ENCODE peak calls at places on chromosomes 1 and 21, in ten cellular contexts. One of them, this sample, is unnamed.

GRCh38 chr1:42429623-42430022 is 26.2 kb downstream of the ZMYND12 start:
- DNase-seq in RCC 7860: no peak
- DNase-seq in GM23248: peak
- DNase-seq in ELR: peak
- DNase-seq in AG04450: no peak
- DNase-seq in GM10248: no peak
- DNase-seq in HEK293T: no peak
- DNase-seq in T follicular helper cell: no peak
- DNase-seq in activated CD4-positive, alpha-beta T cell treated with anti-CD3 and anti-CD28 coated beads for 36 hours: no peak
- DNase-seq in activated T-helper 9 cell treated with anti-CD3 and anti-CD28 coated beads, Interleukin-2, amount 50 U/mL, for 16 hours: no peak
- DNase-seq in this sample: no peak

GRCh38 chr1:15994590-15995351 is 9.3 kb upstream of the SRARP start:
- DNase-seq in activated T-helper 9 cell treated with anti-CD3 and anti-CD28 coated beads, Interleukin-2, amount 50 U/mL, for 16 hours: peak
- DNase-seq in GM23248: peak
- DNase-seq in T follicular helper cell: no peak
- DNase-seq in ELR: peak
- DNase-seq in AG04450: no peak
- DNase-seq in RCC 7860: peak
- DNase-seq in HEK293T: peak
- DNase-seq in activated CD4-positive, alpha-beta T cell treated with anti-CD3 and anti-CD28 coated beads for 36 hours: peak
- DNase-seq in GM10248: peak
- DNase-seq in this sample: peak

GRCh38 chr1:243850013-243850367 is at the start of gene AKT3:
- DNase-seq in ELR: no peak
- DNase-seq in activated T-helper 9 cell treated with anti-CD3 and anti-CD28 coated beads, Interleukin-2, amount 50 U/mL, for 16 hours: no peak
- DNase-seq in RCC 7860: no peak
- DNase-seq in T follicular helper cell: no peak
- DNase-seq in GM10248: no peak
- DNase-seq in GM23248: no peak
- DNase-seq in activated CD4-positive, alpha-beta T cell treated with anti-CD3 and anti-CD28 coated beads for 36 hours: no peak
- DNase-seq in HEK293T: no peak
- DNase-seq in AG04450: no peak
- DNase-seq in this sample: no peak

GRCh38 chr1:8239306-8240023 is 78.4 kb upstream of the SLC45A1 start:
- DNase-seq in activated CD4-positive, alpha-beta T cell treated with anti-CD3 and anti-CD28 coated beads for 36 hours: no peak
- DNase-seq in T follicular helper cell: no peak
- DNase-seq in RCC 7860: no peak
- DNase-seq in GM10248: no peak
- DNase-seq in activated T-helper 9 cell treated with anti-CD3 and anti-CD28 coated beads, Interleukin-2, amount 50 U/mL, for 16 hours: no peak
- DNase-seq in AG04450: no peak
- DNase-seq in GM23248: no peak
- DNase-seq in ELR: no peak
- DNase-seq in HEK293T: no peak
- DNase-seq in this sample: peak

GRCh38 chr1:154663656-154664055 is 55.7 kb upstream of the ADAR start:
- DNase-seq in RCC 7860: no peak
- DNase-seq in activated T-helper 9 cell treated with anti-CD3 and anti-CD28 coated beads, Interleukin-2, amount 50 U/mL, for 16 hours: no peak
- DNase-seq in activated CD4-positive, alpha-beta T cell treated with anti-CD3 and anti-CD28 coated beads for 36 hours: no peak
- DNase-seq in AG04450: no peak
- DNase-seq in T follicular helper cell: no peak
- DNase-seq in GM23248: peak
- DNase-seq in HEK293T: no peak
- DNase-seq in GM10248: no peak
- DNase-seq in ELR: peak
- DNase-seq in this sample: no peak

GRCh38 chr1:235710665-235711064 is 61.1 kb upstream of the GNG4 start:
- DNase-seq in HEK293T: no peak
- DNase-seq in GM10248: no peak
- DNase-seq in activated CD4-positive, alpha-beta T cell treated with anti-CD3 and anti-CD28 coated beads for 36 hours: no peak
- DNase-seq in T follicular helper cell: no peak
- DNase-seq in activated T-helper 9 cell treated with anti-CD3 and anti-CD28 coated beads, Interleukin-2, amount 50 U/mL, for 16 hours: no peak
- DNase-seq in AG04450: no peak
- DNase-seq in GM23248: no peak
- DNase-seq in ELR: no peak
- DNase-seq in RCC 7860: no peak
- DNase-seq in this sample: no peak

GRCh38 chr21:46157396-46157986 is 2.1 kb upstream of the FTCD start:
- DNase-seq in GM10248: no peak
- DNase-seq in T follicular helper cell: no peak
- DNase-seq in AG04450: no peak
- DNase-seq in RCC 7860: no peak
- DNase-seq in activated T-helper 9 cell treated with anti-CD3 and anti-CD28 coated beads, Interleukin-2, amount 50 U/mL, for 16 hours: no peak
- DNase-seq in activated CD4-positive, alpha-beta T cell treated with anti-CD3 and anti-CD28 coated beads for 36 hours: no peak
- DNase-seq in ELR: no peak
- DNase-seq in HEK293T: no peak
- DNase-seq in GM23248: no peak
- DNase-seq in this sample: no peak

GRCh38 chr1:38812981-38813380 is 46.6 kb downstream of the RRAGC start:
- DNase-seq in ELR: no peak
- DNase-seq in activated T-helper 9 cell treated with anti-CD3 and anti-CD28 coated beads, Interleukin-2, amount 50 U/mL, for 16 hours: no peak
- DNase-seq in activated CD4-positive, alpha-beta T cell treated with anti-CD3 and anti-CD28 coated beads for 36 hours: no peak
- DNase-seq in GM10248: no peak
- DNase-seq in AG04450: no peak
- DNase-seq in HEK293T: no peak
- DNase-seq in RCC 7860: no peak
- DNase-seq in T follicular helper cell: no peak
- DNase-seq in GM23248: no peak
- DNase-seq in this sample: no peak

GRCh38 chr1:153490272-153491051 is 30.0 kb upstream of the S100A7 start:
- DNase-seq in RCC 7860: peak
- DNase-seq in AG04450: peak
- DNase-seq in GM10248: no peak
- DNase-seq in HEK293T: no peak
- DNase-seq in GM23248: peak
- DNase-seq in ELR: peak
- DNase-seq in activated CD4-positive, alpha-beta T cell treated with anti-CD3 and anti-CD28 coated beads for 36 hours: no peak
- DNase-seq in T follicular helper cell: no peak
- DNase-seq in activated T-helper 9 cell treated with anti-CD3 and anti-CD28 coated beads, Interleukin-2, amount 50 U/mL, for 16 hours: no peak
- DNase-seq in this sample: peak

GRCh38 chr1:6614019-6614952 is 755 bp downstream of the PHF13 start:
- DNase-seq in T follicular helper cell: peak
- DNase-seq in ELR: peak
- DNase-seq in activated CD4-positive, alpha-beta T cell treated with anti-CD3 and anti-CD28 coated beads for 36 hours: peak
- DNase-seq in AG04450: no peak
- DNase-seq in GM23248: peak
- DNase-seq in activated T-helper 9 cell treated with anti-CD3 and anti-CD28 coated beads, Interleukin-2, amount 50 U/mL, for 16 hours: peak
- DNase-seq in GM10248: peak
- DNase-seq in RCC 7860: no peak
- DNase-seq in HEK293T: peak
- DNase-seq in this sample: no peak

GRCh38 chr1:201602413-201603265 is 63.7 kb downstream of the NAV1 start:
- DNase-seq in GM23248: peak
- DNase-seq in activated T-helper 9 cell treated with anti-CD3 and anti-CD28 coated beads, Interleukin-2, amount 50 U/mL, for 16 hours: no peak
- DNase-seq in AG04450: peak
- DNase-seq in T follicular helper cell: no peak
- DNase-seq in HEK293T: no peak
- DNase-seq in ELR: peak
- DNase-seq in RCC 7860: peak
- DNase-seq in activated CD4-positive, alpha-beta T cell treated with anti-CD3 and anti-CD28 coated beads for 36 hours: no peak
- DNase-seq in GM10248: no peak
- DNase-seq in this sample: peak

GRCh38 chr1:53552981-53553733 is 94.0 kb downstream of the DMRTB1 start:
- DNase-seq in HEK293T: no peak
- DNase-seq in GM23248: no peak
- DNase-seq in T follicular helper cell: no peak
- DNase-seq in AG04450: no peak
- DNase-seq in ELR: peak
- DNase-seq in GM10248: no peak
- DNase-seq in activated T-helper 9 cell treated with anti-CD3 and anti-CD28 coated beads, Interleukin-2, amount 50 U/mL, for 16 hours: no peak
- DNase-seq in RCC 7860: peak
- DNase-seq in activated CD4-positive, alpha-beta T cell treated with anti-CD3 and anti-CD28 coated beads for 36 hours: peak
- DNase-seq in this sample: no peak

GRCh38 chr21:35743571-35743970 is 316.8 kb downstream of the SETD4 start:
- DNase-seq in activated T-helper 9 cell treated with anti-CD3 and anti-CD28 coated beads, Interleukin-2, amount 50 U/mL, for 16 hours: no peak
- DNase-seq in T follicular helper cell: no peak
- DNase-seq in activated CD4-positive, alpha-beta T cell treated with anti-CD3 and anti-CD28 coated beads for 36 hours: no peak
- DNase-seq in RCC 7860: peak
- DNase-seq in GM10248: no peak
- DNase-seq in GM23248: peak
- DNase-seq in ELR: peak
- DNase-seq in HEK293T: no peak
- DNase-seq in AG04450: peak
- DNase-seq in this sample: peak

GRCh38 chr1:119859647-119860046 is 36.7 kb downstream of the ADAM30 start:
- DNase-seq in activated T-helper 9 cell treated with anti-CD3 and anti-CD28 coated beads, Interleukin-2, amount 50 U/mL, for 16 hours: no peak
- DNase-seq in AG04450: peak
- DNase-seq in RCC 7860: peak
- DNase-seq in HEK293T: no peak
- DNase-seq in T follicular helper cell: no peak
- DNase-seq in GM10248: no peak
- DNase-seq in ELR: peak
- DNase-seq in GM23248: peak
- DNase-seq in activated CD4-positive, alpha-beta T cell treated with anti-CD3 and anti-CD28 coated beads for 36 hours: peak
- DNase-seq in this sample: peak

GRCh38 chr1:54944610-54945392 is 35.6 kb upstream of the TMEM61 start:
- DNase-seq in GM10248: peak
- DNase-seq in RCC 7860: peak
- DNase-seq in activated T-helper 9 cell treated with anti-CD3 and anti-CD28 coated beads, Interleukin-2, amount 50 U/mL, for 16 hours: peak
- DNase-seq in GM23248: peak
- DNase-seq in T follicular helper cell: peak
- DNase-seq in HEK293T: peak
- DNase-seq in ELR: peak
- DNase-seq in activated CD4-positive, alpha-beta T cell treated with anti-CD3 and anti-CD28 coated beads for 36 hours: peak
- DNase-seq in AG04450: peak
- DNase-seq in this sample: peak

GRCh38 chr1:167099851-167100250 is 6.0 kb downstream of the STYXL2 start:
- DNase-seq in GM23248: no peak
- DNase-seq in activated T-helper 9 cell treated with anti-CD3 and anti-CD28 coated beads, Interleukin-2, amount 50 U/mL, for 16 hours: no peak
- DNase-seq in RCC 7860: no peak
- DNase-seq in HEK293T: no peak
- DNase-seq in AG04450: no peak
- DNase-seq in activated CD4-positive, alpha-beta T cell treated with anti-CD3 and anti-CD28 coated beads for 36 hours: no peak
- DNase-seq in T follicular helper cell: no peak
- DNase-seq in GM10248: no peak
- DNase-seq in ELR: no peak
- DNase-seq in this sample: no peak

GRCh38 chr1:62294211-62294610 is 25.0 kb downstream of the KANK4 start:
- DNase-seq in activated T-helper 9 cell treated with anti-CD3 and anti-CD28 coated beads, Interleukin-2, amount 50 U/mL, for 16 hours: no peak
- DNase-seq in AG04450: no peak
- DNase-seq in HEK293T: peak
- DNase-seq in RCC 7860: no peak
- DNase-seq in activated CD4-positive, alpha-beta T cell treated with anti-CD3 and anti-CD28 coated beads for 36 hours: peak
- DNase-seq in ELR: peak
- DNase-seq in T follicular helper cell: no peak
- DNase-seq in GM23248: peak
- DNase-seq in GM10248: no peak
- DNase-seq in this sample: no peak

GRCh38 chr1:98662354-98662665 is 789 bp downstream of the SNX7 start:
- DNase-seq in GM10248: no peak
- DNase-seq in activated T-helper 9 cell treated with anti-CD3 and anti-CD28 coated beads, Interleukin-2, amount 50 U/mL, for 16 hours: no peak
- DNase-seq in GM23248: no peak
- DNase-seq in AG04450: peak
- DNase-seq in ELR: peak
- DNase-seq in RCC 7860: peak
- DNase-seq in activated CD4-positive, alpha-beta T cell treated with anti-CD3 and anti-CD28 coated beads for 36 hours: no peak
- DNase-seq in T follicular helper cell: no peak
- DNase-seq in HEK293T: no peak
- DNase-seq in this sample: peak

GRCh38 chr1:6466023-6466422 is at the start of gene TNFRSF25:
- DNase-seq in activated T-helper 9 cell treated with anti-CD3 and anti-CD28 coated beads, Interleukin-2, amount 50 U/mL, for 16 hours: peak
- DNase-seq in GM23248: no peak
- DNase-seq in GM10248: no peak
- DNase-seq in T follicular helper cell: peak
- DNase-seq in AG04450: no peak
- DNase-seq in ELR: no peak
- DNase-seq in activated CD4-positive, alpha-beta T cell treated with anti-CD3 and anti-CD28 coated beads for 36 hours: peak
- DNase-seq in RCC 7860: no peak
- DNase-seq in HEK293T: no peak
- DNase-seq in this sample: no peak

GRCh38 chr1:224106568-224107281 is 7.2 kb upstream of the FBXO28 start:
- DNase-seq in AG04450: no peak
- DNase-seq in HEK293T: peak
- DNase-seq in activated CD4-positive, alpha-beta T cell treated with anti-CD3 and anti-CD28 coated beads for 36 hours: peak
- DNase-seq in RCC 7860: peak
- DNase-seq in GM10248: peak
- DNase-seq in GM23248: peak
- DNase-seq in T follicular helper cell: no peak
- DNase-seq in ELR: peak
- DNase-seq in activated T-helper 9 cell treated with anti-CD3 and anti-CD28 coated beads, Interleukin-2, amount 50 U/mL, for 16 hours: no peak
- DNase-seq in this sample: peak

GRCh38 chr1:234724517-234725176 is 114.7 kb upstream of the IRF2BP2 start:
- DNase-seq in HEK293T: peak
- DNase-seq in AG04450: no peak
- DNase-seq in T follicular helper cell: no peak
- DNase-seq in ELR: no peak
- DNase-seq in GM10248: no peak
- DNase-seq in RCC 7860: no peak
- DNase-seq in activated CD4-positive, alpha-beta T cell treated with anti-CD3 and anti-CD28 coated beads for 36 hours: peak
- DNase-seq in activated T-helper 9 cell treated with anti-CD3 and anti-CD28 coated beads, Interleukin-2, amount 50 U/mL, for 16 hours: peak
- DNase-seq in GM23248: no peak
- DNase-seq in this sample: no peak

GRCh38 chr1:63611231-63611630 is 18.0 kb downstream of the PGM1 start:
- DNase-seq in GM10248: no peak
- DNase-seq in activated CD4-positive, alpha-beta T cell treated with anti-CD3 and anti-CD28 coated beads for 36 hours: no peak
- DNase-seq in activated T-helper 9 cell treated with anti-CD3 and anti-CD28 coated beads, Interleukin-2, amount 50 U/mL, for 16 hours: no peak
- DNase-seq in GM23248: no peak
- DNase-seq in HEK293T: no peak
- DNase-seq in T follicular helper cell: no peak
- DNase-seq in ELR: peak
- DNase-seq in AG04450: no peak
- DNase-seq in RCC 7860: peak
- DNase-seq in this sample: no peak

GRCh38 chr1:24190970-24191570 is 4.0 kb upstream of the IFNLR1 start:
- DNase-seq in activated CD4-positive, alpha-beta T cell treated with anti-CD3 and anti-CD28 coated beads for 36 hours: no peak
- DNase-seq in T follicular helper cell: no peak
- DNase-seq in GM10248: peak
- DNase-seq in ELR: no peak
- DNase-seq in GM23248: no peak
- DNase-seq in AG04450: no peak
- DNase-seq in activated T-helper 9 cell treated with anti-CD3 and anti-CD28 coated beads, Interleukin-2, amount 50 U/mL, for 16 hours: no peak
- DNase-seq in HEK293T: no peak
- DNase-seq in RCC 7860: no peak
- DNase-seq in this sample: no peak

GRCh38 chr1:9549955-9550546 is 10.8 kb downstream of the SLC25A33 start:
- DNase-seq in activated CD4-positive, alpha-beta T cell treated with anti-CD3 and anti-CD28 coated beads for 36 hours: no peak
- DNase-seq in activated T-helper 9 cell treated with anti-CD3 and anti-CD28 coated beads, Interleukin-2, amount 50 U/mL, for 16 hours: no peak
- DNase-seq in GM23248: no peak
- DNase-seq in GM10248: no peak
- DNase-seq in T follicular helper cell: no peak
- DNase-seq in HEK293T: no peak
- DNase-seq in ELR: no peak
- DNase-seq in RCC 7860: no peak
- DNase-seq in AG04450: no peak
- DNase-seq in this sample: no peak

GRCh38 chr1:233652536-233652935 is 38.6 kb downstream of the KCNK1 start:
- DNase-seq in T follicular helper cell: no peak
- DNase-seq in HEK293T: no peak
- DNase-seq in GM23248: no peak
- DNase-seq in GM10248: no peak
- DNase-seq in activated T-helper 9 cell treated with anti-CD3 and anti-CD28 coated beads, Interleukin-2, amount 50 U/mL, for 16 hours: no peak
- DNase-seq in AG04450: no peak
- DNase-seq in RCC 7860: no peak
- DNase-seq in activated CD4-positive, alpha-beta T cell treated with anti-CD3 and anti-CD28 coated beads for 36 hours: no peak
- DNase-seq in ELR: no peak
- DNase-seq in this sample: no peak

This sample was measured in brain microvascular endothelial cell.